ENCODE peak calls at places on chromosome 22, in nine cellular contexts. One of them, this sample, is unnamed.

GRCh38 chr22:43592470-43592869 is 180.7 kb downstream of the MPPED1 start:
- DNase-seq in stomach: no peak
- DNase-seq in H9: peak; percentile 61
- DNase-seq in tibial artery: no peak
- DNase-seq in HCT116: no peak
- DNase-seq in left ventricle myocardium inferior: no peak
- DNase-seq in right atrium auricular region: no peak
- DNase-seq in osteoblast: no peak
- DNase-seq in esophagus squamous epithelium: no peak
- DNase-seq in this sample: no peak

GRCh38 chr22:36554101-36554500 is 25.1 kb upstream of the EIF3D start:
- DNase-seq in esophagus squamous epithelium: no peak
- DNase-seq in right atrium auricular region: no peak
- DNase-seq in H9: peak; percentile 75
- DNase-seq in tibial artery: no peak
- DNase-seq in stomach: no peak
- DNase-seq in HCT116: no peak
- DNase-seq in left ventricle myocardium inferior: no peak
- DNase-seq in osteoblast: no peak
- DNase-seq in this sample: no peak

GRCh38 chr22:37112084-37112728 is 2.7 kb upstream of the TMPRSS6 start:
- DNase-seq in tibial artery: no peak
- DNase-seq in left ventricle myocardium inferior: no peak
- DNase-seq in right atrium auricular region: no peak
- DNase-seq in osteoblast: no peak
- DNase-seq in stomach: no peak
- DNase-seq in esophagus squamous epithelium: no peak
- DNase-seq in HCT116: no peak
- DNase-seq in H9: no peak
- DNase-seq in this sample: no peak

GRCh38 chr22:39208013-39208680 is 36.6 kb downstream of the PDGFB start:
- DNase-seq in stomach: no peak
- DNase-seq in right atrium auricular region: no peak
- DNase-seq in esophagus squamous epithelium: no peak
- DNase-seq in osteoblast: peak; percentile 29
- DNase-seq in HCT116: no peak
- DNase-seq in tibial artery: peak; percentile 42
- DNase-seq in left ventricle myocardium inferior: no peak
- DNase-seq in H9: peak; percentile 27
- DNase-seq in this sample: no peak

GRCh38 chr22:38881464-38881871 is 9.5 kb upstream of the CBX6 start:
- DNase-seq in H9: no peak
- DNase-seq in HCT116: no peak
- DNase-seq in tibial artery: peak; percentile 95
- DNase-seq in stomach: peak; percentile 59
- DNase-seq in esophagus squamous epithelium: no peak
- DNase-seq in left ventricle myocardium inferior: no peak
- DNase-seq in osteoblast: peak; percentile 86
- DNase-seq in right atrium auricular region: peak; percentile 90
- DNase-seq in this sample: no peak

GRCh38 chr22:30889996-30890480 is 78.5 kb downstream of the MORC2 start:
- DNase-seq in right atrium auricular region: no peak
- DNase-seq in stomach: no peak
- DNase-seq in esophagus squamous epithelium: no peak
- DNase-seq in H9: no peak
- DNase-seq in HCT116: no peak
- DNase-seq in left ventricle myocardium inferior: peak; percentile 1
- DNase-seq in osteoblast: peak; percentile 78
- DNase-seq in tibial artery: peak; percentile 27
- DNase-seq in this sample: no peak

GRCh38 chr22:41028841-41029240 is 63.6 kb upstream of the EP300 start:
- DNase-seq in HCT116: no peak
- DNase-seq in stomach: no peak
- DNase-seq in esophagus squamous epithelium: no peak
- DNase-seq in osteoblast: peak; percentile 94
- DNase-seq in left ventricle myocardium inferior: no peak
- DNase-seq in tibial artery: no peak
- DNase-seq in H9: no peak
- DNase-seq in right atrium auricular region: no peak
- DNase-seq in this sample: no peak

GRCh38 chr22:42202669-42203068 is 67.8 kb downstream of the TCF20 start:
- DNase-seq in stomach: no peak
- DNase-seq in HCT116: no peak
- DNase-seq in osteoblast: peak; percentile 77
- DNase-seq in tibial artery: no peak
- DNase-seq in esophagus squamous epithelium: no peak
- DNase-seq in right atrium auricular region: no peak
- DNase-seq in H9: no peak
- DNase-seq in left ventricle myocardium inferior: no peak
- DNase-seq in this sample: peak; percentile 36

GRCh38 chr22:39446239-39446721 is 10.5 kb upstream of the MGAT3 start:
- DNase-seq in esophagus squamous epithelium: no peak
- DNase-seq in stomach: peak; percentile 68
- DNase-seq in tibial artery: no peak
- DNase-seq in right atrium auricular region: no peak
- DNase-seq in osteoblast: no peak
- DNase-seq in H9: peak; percentile 74
- DNase-seq in HCT116: no peak
- DNase-seq in left ventricle myocardium inferior: no peak
- DNase-seq in this sample: no peak

GRCh38 chr22:21984793-21985192 is 2.2 kb upstream of the TOP3B start:
- DNase-seq in esophagus squamous epithelium: no peak
- DNase-seq in stomach: no peak
- DNase-seq in right atrium auricular region: no peak
- DNase-seq in left ventricle myocardium inferior: no peak
- DNase-seq in osteoblast: peak; percentile 80
- DNase-seq in HCT116: peak; percentile 19
- DNase-seq in H9: peak; percentile 83
- DNase-seq in tibial artery: no peak
- DNase-seq in this sample: no peak

GRCh38 chr22:21982338-21982965 is at the start of gene TOP3B:
- DNase-seq in osteoblast: peak; percentile 97
- DNase-seq in tibial artery: peak; percentile 88
- DNase-seq in H9: peak; percentile 69
- DNase-seq in HCT116: peak; percentile 43
- DNase-seq in left ventricle myocardium inferior: peak; percentile 84
- DNase-seq in esophagus squamous epithelium: peak; percentile 16
- DNase-seq in right atrium auricular region: peak; percentile 83
- DNase-seq in stomach: peak; percentile 88
- DNase-seq in this sample: peak; percentile 65

GRCh38 chr22:21978564-21979386 is 3.8 kb downstream of the TOP3B start:
- DNase-seq in tibial artery: no peak
- DNase-seq in H9: no peak
- DNase-seq in left ventricle myocardium inferior: no peak
- DNase-seq in stomach: no peak
- DNase-seq in right atrium auricular region: no peak
- DNase-seq in HCT116: no peak
- DNase-seq in esophagus squamous epithelium: no peak
- DNase-seq in osteoblast: peak; percentile 4
- DNase-seq in this sample: no peak

GRCh38 chr22:21980547-21980946 is 2.0 kb downstream of the TOP3B start:
- DNase-seq in right atrium auricular region: no peak
- DNase-seq in left ventricle myocardium inferior: no peak
- DNase-seq in stomach: no peak
- DNase-seq in osteoblast: no peak
- DNase-seq in HCT116: no peak
- DNase-seq in esophagus squamous epithelium: no peak
- DNase-seq in H9: no peak
- DNase-seq in tibial artery: no peak
- DNase-seq in this sample: no peak

GRCh38 chr22:21981874-21982273 is 713 bp downstream of the TOP3B start:
- DNase-seq in left ventricle myocardium inferior: no peak
- DNase-seq in osteoblast: peak; percentile 68
- DNase-seq in esophagus squamous epithelium: no peak
- DNase-seq in HCT116: no peak
- DNase-seq in right atrium auricular region: no peak
- DNase-seq in stomach: no peak
- DNase-seq in H9: no peak
- DNase-seq in tibial artery: no peak
- DNase-seq in this sample: no peak
- H3K9me3 ChIP-seq in left ventricle myocardium inferior: no peaks in the 10 kb centered on the region
- H3K9me3 ChIP-seq in osteoblast: no peaks in the 10 kb centered on the region
- H3K9me3 ChIP-seq in esophagus squamous epithelium: no peaks in the 10 kb centered on the region
- H3K9me3 ChIP-seq in HCT116: no peaks in the 10 kb centered on the region
- H3K9me3 ChIP-seq in right atrium auricular region: no peaks in the 10 kb centered on the region
- H3K9me3 ChIP-seq in stomach: no peaks in the 10 kb centered on the region
- H3K9me3 ChIP-seq in H9: no peaks in the 10 kb centered on the region
- H3K9me3 ChIP-seq in tibial artery: no peaks in the 10 kb centered on the region
- H3K9me3 ChIP-seq in this sample: no peaks in the 10 kb centered on the region

GRCh38 chr22:20052309-20053250 is 27.5 kb upstream of the DGCR8 start:
- DNase-seq in HCT116: no peak
- DNase-seq in esophagus squamous epithelium: no peak
- DNase-seq in right atrium auricular region: no peak
- DNase-seq in tibial artery: no peak
- DNase-seq in stomach: peak; percentile 58
- DNase-seq in left ventricle myocardium inferior: no peak
- DNase-seq in osteoblast: peak; percentile 71
- DNase-seq in H9: no peak
- DNase-seq in this sample: no peak
- H3K9me3 ChIP-seq in HCT116: no peaks in the 10 kb centered on the region
- H3K9me3 ChIP-seq in esophagus squamous epithelium: no peaks in the 10 kb centered on the region
- H3K9me3 ChIP-seq in right atrium auricular region: no peaks in the 10 kb centered on the region
- H3K9me3 ChIP-seq in tibial artery: no peaks in the 10 kb centered on the region
- H3K9me3 ChIP-seq in stomach: no peaks in the 10 kb centered on the region
- H3K9me3 ChIP-seq in left ventricle myocardium inferior: no peaks in the 10 kb centered on the region
- H3K9me3 ChIP-seq in osteoblast: no peaks in the 10 kb centered on the region
- H3K9me3 ChIP-seq in H9: no peaks in the 10 kb centered on the region
- H3K9me3 ChIP-seq in this sample: no peaks in the 10 kb centered on the region

GRCh38 chr22:46390652-46391301 is 55.3 kb downstream of the TRMU start:
- DNase-seq in right atrium auricular region: no peak
- DNase-seq in left ventricle myocardium inferior: peak; percentile 61
- DNase-seq in osteoblast: peak; percentile 98
- DNase-seq in H9: no peak
- DNase-seq in HCT116: no peak
- DNase-seq in tibial artery: peak; percentile 75
- DNase-seq in esophagus squamous epithelium: no peak
- DNase-seq in stomach: peak; percentile 75
- DNase-seq in this sample: no peak
- H3K9me3 ChIP-seq in right atrium auricular region: no peaks in the 10 kb centered on the region
- H3K9me3 ChIP-seq in left ventricle myocardium inferior: no peaks in the 10 kb centered on the region
- H3K9me3 ChIP-seq in osteoblast: no peaks in the 10 kb centered on the region
- H3K9me3 ChIP-seq in H9: no peaks in the 10 kb centered on the region
- H3K9me3 ChIP-seq in HCT116: no peaks in the 10 kb centered on the region
- H3K9me3 ChIP-seq in tibial artery: no peaks in the 10 kb centered on the region
- H3K9me3 ChIP-seq in esophagus squamous epithelium: no peaks in the 10 kb centered on the region
- H3K9me3 ChIP-seq in stomach: no peaks in the 10 kb centered on the region
- H3K9me3 ChIP-seq in this sample: no peaks in the 10 kb centered on the region

GRCh38 chr22:48309115-48309705 is 1518.5 kb downstream of the BRD1 start:
- DNase-seq in HCT116: no peak
- DNase-seq in tibial artery: no peak
- DNase-seq in osteoblast: no peak
- DNase-seq in stomach: no peak
- DNase-seq in H9: no peak
- DNase-seq in esophagus squamous epithelium: no peak
- DNase-seq in right atrium auricular region: peak; percentile 9
- DNase-seq in left ventricle myocardium inferior: no peak
- DNase-seq in this sample: no peak
- H3K9me3 ChIP-seq in HCT116: no peaks in the 10 kb centered on the region
- H3K9me3 ChIP-seq in tibial artery: peaks cover 6% of the 10 kb centered on the region
- H3K9me3 ChIP-seq in osteoblast: no peaks in the 10 kb centered on the region
- H3K9me3 ChIP-seq in stomach: peaks cover 23% of the 10 kb centered on the region
- H3K9me3 ChIP-seq in H9: no peaks in the 10 kb centered on the region
- H3K9me3 ChIP-seq in esophagus squamous epithelium: no peaks in the 10 kb centered on the region
- H3K9me3 ChIP-seq in right atrium auricular region: no peaks in the 10 kb centered on the region
- H3K9me3 ChIP-seq in left ventricle myocardium inferior: peaks cover 25% of the 10 kb centered on the region
- H3K9me3 ChIP-seq in this sample: no peaks in the 10 kb centered on the region

DNA sequence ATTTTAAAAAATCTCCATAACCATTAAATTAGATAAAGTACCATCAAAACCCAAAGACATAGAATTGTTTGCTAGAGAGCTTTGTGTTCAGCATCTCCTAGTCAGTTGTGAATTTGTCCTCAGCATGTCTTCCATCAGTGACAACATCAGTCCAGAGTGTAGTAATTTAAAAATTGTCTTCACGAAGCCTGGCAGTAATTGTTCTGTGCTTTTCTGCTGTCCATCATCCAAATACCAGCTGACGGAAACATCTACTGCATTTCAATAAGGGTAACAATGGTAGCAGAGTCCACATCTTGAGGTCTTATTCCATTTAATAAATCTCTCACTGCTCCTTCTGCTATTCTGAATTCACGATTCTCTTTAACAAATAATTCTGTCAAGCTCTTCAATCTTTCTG is 121.5 kb downstream of the ATXN10 start:
- DNase-seq in left ventricle myocardium inferior: no peak
- DNase-seq in HCT116: no peak
- DNase-seq in esophagus squamous epithelium: no peak
- DNase-seq in H9: no peak
- DNase-seq in right atrium auricular region: no peak
- DNase-seq in tibial artery: no peak
- DNase-seq in stomach: no peak
- DNase-seq in osteoblast: no peak
- DNase-seq in this sample: no peak
- H3K9me3 ChIP-seq in left ventricle myocardium inferior: peaks cover 30% of the 10 kb centered on the region
- H3K9me3 ChIP-seq in HCT116: no peaks in the 10 kb centered on the region
- H3K9me3 ChIP-seq in esophagus squamous epithelium: peaks cover 26% of the 10 kb centered on the region
- H3K9me3 ChIP-seq in H9: peaks cover 13% of the 10 kb centered on the region
- H3K9me3 ChIP-seq in right atrium auricular region: peaks cover 7% of the 10 kb centered on the region
- H3K9me3 ChIP-seq in tibial artery: peaks cover 14% of the 10 kb centered on the region
- H3K9me3 ChIP-seq in stomach: peaks cover 22% of the 10 kb centered on the region
- H3K9me3 ChIP-seq in osteoblast: peaks cover 7% of the 10 kb centered on the region
- H3K9me3 ChIP-seq in this sample: peaks cover 5% of the 10 kb centered on the region

DNA sequence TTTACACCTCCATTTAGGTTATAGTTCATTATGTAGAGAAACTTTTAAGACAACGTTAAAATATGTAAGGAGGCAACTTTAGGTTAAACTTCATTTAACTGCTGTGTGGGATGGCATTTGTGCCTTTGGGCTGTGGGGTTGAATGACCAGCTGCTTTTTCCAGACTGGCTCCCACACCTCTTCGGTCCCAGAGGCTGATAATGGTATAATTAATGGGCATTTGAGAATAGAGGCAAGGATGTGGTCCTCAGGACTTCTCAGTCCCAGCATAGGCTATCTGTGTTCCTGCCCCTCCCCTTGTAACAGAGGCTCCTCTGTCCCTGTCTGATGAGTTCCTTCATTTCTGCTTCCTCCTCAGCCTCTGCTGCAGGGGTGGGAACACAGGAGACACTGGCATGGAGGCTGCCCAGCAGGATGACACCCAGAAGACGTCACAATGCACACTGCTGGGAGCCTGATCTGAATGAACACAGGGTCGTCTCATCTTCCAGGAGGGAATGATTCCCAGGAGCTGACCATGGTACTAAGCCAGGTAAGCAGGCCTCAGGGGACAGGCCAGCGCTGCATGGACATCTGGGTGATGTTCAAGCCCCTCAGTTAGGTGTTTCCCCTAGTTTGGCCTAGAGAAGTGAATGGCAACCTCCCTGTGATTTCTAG is 17.1 kb upstream of the GNAZ start:
- DNase-seq in tibial artery: no peak
- DNase-seq in left ventricle myocardium inferior: no peak
- DNase-seq in stomach: no peak
- DNase-seq in HCT116: no peak
- DNase-seq in esophagus squamous epithelium: no peak
- DNase-seq in H9: peak; percentile 23
- DNase-seq in right atrium auricular region: peak; percentile 4
- DNase-seq in osteoblast: no peak
- DNase-seq in this sample: no peak
- H3K9me3 ChIP-seq in tibial artery: peaks cover 12% of the 10 kb centered on the region
- H3K9me3 ChIP-seq in left ventricle myocardium inferior: peaks cover 38% of the 10 kb centered on the region
- H3K9me3 ChIP-seq in stomach: peaks cover 8% of the 10 kb centered on the region
- H3K9me3 ChIP-seq in HCT116: no peaks in the 10 kb centered on the region
- H3K9me3 ChIP-seq in esophagus squamous epithelium: peaks cover 4% of the 10 kb centered on the region
- H3K9me3 ChIP-seq in H9: no peaks in the 10 kb centered on the region
- H3K9me3 ChIP-seq in right atrium auricular region: no peaks in the 10 kb centered on the region
- H3K9me3 ChIP-seq in osteoblast: no peaks in the 10 kb centered on the region
- H3K9me3 ChIP-seq in this sample: no peaks in the 10 kb centered on the region

GRCh38 chr22:48920776-48921241 is 906.9 kb downstream of the BRD1 start:
- DNase-seq in H9: peak; percentile 17
- DNase-seq in tibial artery: peak; percentile 40
- DNase-seq in right atrium auricular region: peak; percentile 28
- DNase-seq in HCT116: no peak
- DNase-seq in esophagus squamous epithelium: no peak
- DNase-seq in osteoblast: peak; percentile 57
- DNase-seq in stomach: peak; percentile 17
- DNase-seq in left ventricle myocardium inferior: no peak
- DNase-seq in this sample: no peak
- H3K9me3 ChIP-seq in H9: no peaks in the 10 kb centered on the region
- H3K9me3 ChIP-seq in tibial artery: no peaks in the 10 kb centered on the region
- H3K9me3 ChIP-seq in right atrium auricular region: no peaks in the 10 kb centered on the region
- H3K9me3 ChIP-seq in HCT116: no peaks in the 10 kb centered on the region
- H3K9me3 ChIP-seq in esophagus squamous epithelium: no peaks in the 10 kb centered on the region
- H3K9me3 ChIP-seq in osteoblast: peaks cover 9% of the 10 kb centered on the region
- H3K9me3 ChIP-seq in stomach: no peaks in the 10 kb centered on the region
- H3K9me3 ChIP-seq in left ventricle myocardium inferior: no peaks in the 10 kb centered on the region
- H3K9me3 ChIP-seq in this sample: peaks cover 3% of the 10 kb centered on the region

This sample was measured in T-helper 17 cell.